ENCODE peak calls at places on chromosome 22, in ten cellular contexts. X is immature natural killer cell; Y is iris pigment epithelial cell; I is activated CD4-positive, alpha-beta T cell treated with anti-CD3 and anti-CD28 coated beads, Interleukin-2, amount 50 U/mL, for 1 hour; Z is stimulated activated naive CD4-positive, alpha-beta T cell; S is EH; V is activated gamma-delta T cell; H is EL; M is CD8-positive, alpha-beta memory T cell; C is glutamatergic neuron. T is an unnamed sample.

GRCh38 chr22:45626198-45626651 is 45.4 kb upstream of the ATXN10 start:
- DNase-seq in S (no peak), M (no peak), X (no peak), I (no peak), C (no peak), V (no peak), Y (no peak), Z (no peak), H (no peak), T (no peak)

GRCh38 chr22:21937041-21937820 is 15.4 kb downstream of the PPM1F start:
- DNase-seq in H (no peak), Y (no peak), M (no peak), C (peak), I (no peak), X (no peak), Z (no peak), S (peak), V (no peak), T (no peak)

GRCh38 chr22:27686534-27686933 is 115.0 kb downstream of the MN1 start:
- DNase-seq in M (no peak), I (no peak), X (no peak), V (no peak), C (no peak), H (peak), S (peak), Z (no peak), Y (peak), T (peak)

GRCh38 chr22:26527167-26527566 is 14.9 kb upstream of the TFIP11 start:
- DNase-seq in Y (no peak), I (no peak), Z (no peak), H (no peak), V (no peak), X (no peak), M (no peak), S (no peak), C (no peak), T (no peak)

GRCh38 chr22:35589071-35589735 is 27.9 kb downstream of the MB start:
- DNase-seq in S (peak), I (no peak), Z (no peak), M (no peak), Y (peak), X (no peak), V (no peak), H (peak), C (no peak), T (peak)

GRCh38 chr22:45320326-45320976 is 10.7 kb downstream of the FAM118A start:
- DNase-seq in S (no peak), C (no peak), X (no peak), M (no peak), H (no peak), Y (peak), Z (no peak), I (no peak), V (no peak), T (no peak)

GRCh38 chr22:44807915-44808690 is 55.7 kb downstream of the ARHGAP8 start:
- DNase-seq in S (no peak), M (no peak), H (no peak), I (no peak), X (no peak), C (peak), V (no peak), Y (no peak), Z (no peak), T (no peak)

GRCh38 chr22:37229805-37230672 is 14.0 kb downstream of the RAC2 start:
- DNase-seq in I (peak), S (peak), H (peak), M (peak), X (peak), Y (peak), C (no peak), Z (peak), V (peak), T (peak)

GRCh38 chr22:27776410-27776958 is 25.1 kb downstream of the MN1 start:
- DNase-seq in C (no peak), H (no peak), Y (no peak), Z (no peak), X (no peak), I (no peak), S (peak), M (no peak), V (no peak), T (no peak)

GRCh38 chr22:30169002-30169401 is 77.6 kb downstream of the LIF start:
- DNase-seq in Y (no peak), S (no peak), V (no peak), X (no peak), I (no peak), C (no peak), H (no peak), Z (no peak), M (no peak), T (peak)

GRCh38 chr22:32545801-32546200 is 71.2 kb downstream of the FBXO7 start:
- DNase-seq in X (no peak), M (no peak), Y (no peak), H (peak), I (no peak), V (no peak), C (no peak), Z (no peak), S (peak), T (peak)

GRCh38 chr22:50250555-50251471 is at the start of gene HDAC10:
- DNase-seq in I (peak), H (peak), V (peak), S (peak), X (peak), Z (peak), M (peak), Y (peak), C (peak), T (peak)

GRCh38 chr22:43378011-43378704 is 33.7 kb upstream of the MPPED1 start:
- DNase-seq in S (peak), I (no peak), V (no peak), Y (peak), Z (no peak), X (peak), C (no peak), M (no peak), H (peak), T (peak)

GRCh38 chr22:43142881-43143562 is at the start of gene MCAT:
- DNase-seq in H (peak), M (peak), S (peak), X (peak), C (peak), Y (peak), Z (peak), I (peak), V (peak), T (peak)

GRCh38 chr22:47654922-47655451 is 892.5 kb downstream of the TBC1D22A start:
- DNase-seq in Z (no peak), M (no peak), H (no peak), X (no peak), S (no peak), Y (no peak), V (no peak), C (no peak), I (no peak), T (peak)

GRCh38 chr22:40405178-40406062 is 35.0 kb downstream of the SGSM3 start:
- DNase-seq in H (no peak), Y (no peak), M (no peak), S (no peak), Z (no peak), X (no peak), V (no peak), C (no peak), I (no peak), T (no peak)

GRCh38 chr22:24067587-24068376 is 56.7 kb downstream of the CABIN1 start:
- DNase-seq in X (no peak), I (no peak), C (no peak), S (no peak), V (no peak), M (no peak), Z (no peak), H (no peak), Y (no peak), T (no peak)

GRCh38 chr22:45462034-45462655 is 40.5 kb upstream of the FBLN1 start:
- DNase-seq in X (no peak), H (no peak), I (no peak), Y (no peak), M (no peak), C (no peak), Z (no peak), S (no peak), V (no peak), T (no peak)

GRCh38 chr22:19514831-19515565 is 9.2 kb downstream of the CLDN5 start:
- DNase-seq in I (no peak), S (no peak), V (no peak), Z (no peak), C (peak), H (no peak), X (no peak), M (no peak), Y (peak), T (no peak)

GRCh38 chr22:32522237-32522636 is 47.6 kb downstream of the FBXO7 start:
- DNase-seq in S (no peak), H (no peak), X (no peak), Y (no peak), M (no peak), V (no peak), I (no peak), C (no peak), Z (no peak), T (no peak)

GRCh38 chr22:25749420-25750169 is 7.6 kb downstream of the MYO18B start:
- DNase-seq in H (no peak), V (no peak), X (no peak), I (no peak), Z (no peak), Y (no peak), S (no peak), M (no peak), C (no peak), T (peak)

GRCh38 chr22:47795477-47796127 is 1033.2 kb downstream of the TBC1D22A start:
- DNase-seq in Z (no peak), H (no peak), I (no peak), X (no peak), Y (no peak), C (no peak), S (no peak), V (no peak), M (no peak), T (no peak)

GRCh38 chr22:37176464-37177061 is 11.5 kb downstream of the C1QTNF6 start:
- DNase-seq in S (peak), V (no peak), M (no peak), X (no peak), Y (peak), H (peak), C (peak), Z (no peak), I (no peak), T (no peak)

GRCh38 chr22:20304646-20305045 is 15.2 kb downstream of the DGCR6L start:
- DNase-seq in M (no peak), X (no peak), S (no peak), Y (no peak), V (no peak), H (no peak), Z (no peak), C (no peak), I (no peak), T (no peak)

GRCh38 chr22:30430933-30431332 is 5.4 kb downstream of the MTFP1 start:
- DNase-seq in H (no peak), M (no peak), Y (no peak), S (no peak), Z (no peak), V (no peak), I (no peak), X (no peak), C (no peak), T (no peak)

GRCh38 chr22:30667092-30667485 is 586 bp downstream of the DUSP18 start:
- DNase-seq in V (no peak), I (peak), X (no peak), C (no peak), Y (peak), Z (no peak), M (no peak), H (no peak), S (no peak), T (no peak)

GRCh38 chr22:48960981-48961655 is 866.6 kb downstream of the BRD1 start:
- DNase-seq in C (no peak), Y (no peak), M (no peak), Z (no peak), X (no peak), S (no peak), H (no peak), I (no peak), V (no peak), T (no peak)

T was measured in M059J.